ENCODE peak calls at places on chromosomes 11 and 22, in seven cellular contexts. One of them, this sample, is unnamed.

GRCh38 chr11:75815345-75815983 is 454 bp downstream of the UVRAG start:
- DNase-seq in lower leg skin: peak
- DNase-seq in astrocyte of the spinal cord: peak
- DNase-seq in CD4-positive, alpha-beta T cell: peak
- DNase-seq in fibroblast of lung: peak
- DNase-seq in lower lobe of right lung: peak
- DNase-seq in uterus: no peak
- DNase-seq in this sample: no peak

GRCh38 chr11:72828081-72828567 is 13.9 kb downstream of the ATG16L2 start:
- DNase-seq in lower leg skin: no peak
- DNase-seq in astrocyte of the spinal cord: peak
- DNase-seq in CD4-positive, alpha-beta T cell: no peak
- DNase-seq in fibroblast of lung: no peak
- DNase-seq in lower lobe of right lung: peak
- DNase-seq in uterus: peak
- DNase-seq in this sample: no peak

GRCh38 chr11:57230316-57230715 is 6.7 kb downstream of the APLNR start:
- DNase-seq in lower leg skin: no peak
- DNase-seq in astrocyte of the spinal cord: no peak
- DNase-seq in CD4-positive, alpha-beta T cell: no peak
- DNase-seq in fibroblast of lung: no peak
- DNase-seq in lower lobe of right lung: no peak
- DNase-seq in uterus: no peak
- DNase-seq in this sample: no peak

GRCh38 chr11:35260342-35260985 is 121.5 kb downstream of the CD44 start:
- DNase-seq in lower leg skin: no peak
- DNase-seq in astrocyte of the spinal cord: peak
- DNase-seq in CD4-positive, alpha-beta T cell: no peak
- DNase-seq in fibroblast of lung: peak
- DNase-seq in lower lobe of right lung: no peak
- DNase-seq in uterus: no peak
- DNase-seq in this sample: no peak

GRCh38 chr22:18023509-18024275 is 669 bp downstream of the MICAL3 start:
- DNase-seq in lower leg skin: peak
- DNase-seq in astrocyte of the spinal cord: peak
- DNase-seq in CD4-positive, alpha-beta T cell: no peak
- DNase-seq in fibroblast of lung: peak
- DNase-seq in lower lobe of right lung: no peak
- DNase-seq in uterus: peak
- DNase-seq in this sample: peak

GRCh38 chr22:25014896-25015755 is 62.6 kb downstream of the KIAA1671 start:
- DNase-seq in lower leg skin: no peak
- DNase-seq in astrocyte of the spinal cord: no peak
- DNase-seq in CD4-positive, alpha-beta T cell: no peak
- DNase-seq in fibroblast of lung: no peak
- DNase-seq in lower lobe of right lung: no peak
- DNase-seq in uterus: no peak
- DNase-seq in this sample: no peak

GRCh38 chr11:22432331-22433065 is 94.3 kb downstream of the SLC17A6 start:
- DNase-seq in lower leg skin: no peak
- DNase-seq in astrocyte of the spinal cord: peak
- DNase-seq in CD4-positive, alpha-beta T cell: no peak
- DNase-seq in fibroblast of lung: peak
- DNase-seq in lower lobe of right lung: no peak
- DNase-seq in uterus: peak
- DNase-seq in this sample: no peak

GRCh38 chr11:57321996-57322880 is 2.5 kb downstream of the TNKS1BP1 start:
- DNase-seq in lower leg skin: peak
- DNase-seq in astrocyte of the spinal cord: peak
- DNase-seq in CD4-positive, alpha-beta T cell: no peak
- DNase-seq in fibroblast of lung: peak
- DNase-seq in lower lobe of right lung: peak
- DNase-seq in uterus: peak
- DNase-seq in this sample: no peak

GRCh38 chr11:131044851-131045250 is 128.6 kb upstream of the SNX19 start:
- DNase-seq in lower leg skin: no peak
- DNase-seq in astrocyte of the spinal cord: no peak
- DNase-seq in CD4-positive, alpha-beta T cell: no peak
- DNase-seq in fibroblast of lung: no peak
- DNase-seq in lower lobe of right lung: no peak
- DNase-seq in uterus: no peak
- DNase-seq in this sample: no peak

GRCh38 chr22:45645150-45645525 is 26.5 kb upstream of the ATXN10 start:
- DNase-seq in lower leg skin: no peak
- DNase-seq in astrocyte of the spinal cord: no peak
- DNase-seq in CD4-positive, alpha-beta T cell: no peak
- DNase-seq in fibroblast of lung: no peak
- DNase-seq in lower lobe of right lung: no peak
- DNase-seq in uterus: no peak
- DNase-seq in this sample: no peak

GRCh38 chr22:28402066-28402465 is 277.6 kb downstream of the TTC28 start:
- DNase-seq in lower leg skin: no peak
- DNase-seq in astrocyte of the spinal cord: no peak
- DNase-seq in CD4-positive, alpha-beta T cell: no peak
- DNase-seq in fibroblast of lung: no peak
- DNase-seq in lower lobe of right lung: no peak
- DNase-seq in uterus: no peak
- DNase-seq in this sample: no peak

GRCh38 chr11:34050536-34050935 is 995 bp upstream of the CAPRIN1 start:
- DNase-seq in lower leg skin: no peak
- DNase-seq in astrocyte of the spinal cord: peak
- DNase-seq in CD4-positive, alpha-beta T cell: no peak
- DNase-seq in fibroblast of lung: no peak
- DNase-seq in lower lobe of right lung: no peak
- DNase-seq in uterus: no peak
- DNase-seq in this sample: no peak

GRCh38 chr11:19377855-19378254 is 137.1 kb upstream of the E2F8 start:
- DNase-seq in lower leg skin: no peak
- DNase-seq in astrocyte of the spinal cord: no peak
- DNase-seq in CD4-positive, alpha-beta T cell: no peak
- DNase-seq in fibroblast of lung: no peak
- DNase-seq in lower lobe of right lung: no peak
- DNase-seq in uterus: no peak
- DNase-seq in this sample: no peak

GRCh38 chr11:46889689-46890475 is 28.5 kb downstream of the LRP4 start:
- DNase-seq in lower leg skin: peak
- DNase-seq in astrocyte of the spinal cord: peak
- DNase-seq in CD4-positive, alpha-beta T cell: peak
- DNase-seq in fibroblast of lung: peak
- DNase-seq in lower lobe of right lung: no peak
- DNase-seq in uterus: peak
- DNase-seq in this sample: no peak

GRCh38 chr11:107561688-107562087 is 3.8 kb downstream of the ALKBH8 start:
- DNase-seq in lower leg skin: no peak
- DNase-seq in astrocyte of the spinal cord: peak
- DNase-seq in CD4-positive, alpha-beta T cell: no peak
- DNase-seq in fibroblast of lung: peak
- DNase-seq in lower lobe of right lung: no peak
- DNase-seq in uterus: no peak
- DNase-seq in this sample: no peak

GRCh38 chr11:2990617-2991476 is 1.3 kb downstream of the NAP1L4 start:
- DNase-seq in lower leg skin: no peak
- DNase-seq in astrocyte of the spinal cord: no peak
- DNase-seq in CD4-positive, alpha-beta T cell: no peak
- DNase-seq in fibroblast of lung: peak
- DNase-seq in lower lobe of right lung: no peak
- DNase-seq in uterus: no peak
- DNase-seq in this sample: peak

GRCh38 chr22:50464451-50464850 is 10.4 kb downstream of the SBF1 start:
- DNase-seq in lower leg skin: no peak
- DNase-seq in astrocyte of the spinal cord: no peak
- DNase-seq in CD4-positive, alpha-beta T cell: no peak
- DNase-seq in fibroblast of lung: no peak
- DNase-seq in lower lobe of right lung: no peak
- DNase-seq in uterus: no peak
- DNase-seq in this sample: no peak

GRCh38 chr11:107040447-107041444 is 22.5 kb upstream of the GUCY1A2 start:
- DNase-seq in lower leg skin: no peak
- DNase-seq in astrocyte of the spinal cord: peak
- DNase-seq in CD4-positive, alpha-beta T cell: no peak
- DNase-seq in fibroblast of lung: peak
- DNase-seq in lower lobe of right lung: no peak
- DNase-seq in uterus: no peak
- DNase-seq in this sample: no peak

GRCh38 chr11:110921742-110922200 is 209.5 kb upstream of the ARHGAP20 start:
- DNase-seq in lower leg skin: no peak
- DNase-seq in astrocyte of the spinal cord: peak
- DNase-seq in CD4-positive, alpha-beta T cell: no peak
- DNase-seq in fibroblast of lung: peak
- DNase-seq in lower lobe of right lung: no peak
- DNase-seq in uterus: peak
- DNase-seq in this sample: no peak

GRCh38 chr11:46277623-46278386 is at the start of gene CREB3L1:
- DNase-seq in lower leg skin: no peak
- DNase-seq in astrocyte of the spinal cord: peak
- DNase-seq in CD4-positive, alpha-beta T cell: no peak
- DNase-seq in fibroblast of lung: peak
- DNase-seq in lower lobe of right lung: peak
- DNase-seq in uterus: no peak
- DNase-seq in this sample: no peak

GRCh38 chr11:129695543-129696308 is 119.9 kb upstream of the TMEM45B start:
- DNase-seq in lower leg skin: peak
- DNase-seq in astrocyte of the spinal cord: peak
- DNase-seq in CD4-positive, alpha-beta T cell: peak
- DNase-seq in fibroblast of lung: peak
- DNase-seq in lower lobe of right lung: peak
- DNase-seq in uterus: no peak
- DNase-seq in this sample: peak
- TF ChIP-seq CTCF in lower leg skin: no peak
- TF ChIP-seq CTCF in astrocyte of the spinal cord: peak
- TF ChIP-seq CTCF in CD4-positive, alpha-beta T cell: peak
- TF ChIP-seq CTCF in fibroblast of lung: peak
- TF ChIP-seq CTCF in lower lobe of right lung: peak
- TF ChIP-seq CTCF in uterus: no peak
- TF ChIP-seq CTCF in this sample: peak

DNA sequence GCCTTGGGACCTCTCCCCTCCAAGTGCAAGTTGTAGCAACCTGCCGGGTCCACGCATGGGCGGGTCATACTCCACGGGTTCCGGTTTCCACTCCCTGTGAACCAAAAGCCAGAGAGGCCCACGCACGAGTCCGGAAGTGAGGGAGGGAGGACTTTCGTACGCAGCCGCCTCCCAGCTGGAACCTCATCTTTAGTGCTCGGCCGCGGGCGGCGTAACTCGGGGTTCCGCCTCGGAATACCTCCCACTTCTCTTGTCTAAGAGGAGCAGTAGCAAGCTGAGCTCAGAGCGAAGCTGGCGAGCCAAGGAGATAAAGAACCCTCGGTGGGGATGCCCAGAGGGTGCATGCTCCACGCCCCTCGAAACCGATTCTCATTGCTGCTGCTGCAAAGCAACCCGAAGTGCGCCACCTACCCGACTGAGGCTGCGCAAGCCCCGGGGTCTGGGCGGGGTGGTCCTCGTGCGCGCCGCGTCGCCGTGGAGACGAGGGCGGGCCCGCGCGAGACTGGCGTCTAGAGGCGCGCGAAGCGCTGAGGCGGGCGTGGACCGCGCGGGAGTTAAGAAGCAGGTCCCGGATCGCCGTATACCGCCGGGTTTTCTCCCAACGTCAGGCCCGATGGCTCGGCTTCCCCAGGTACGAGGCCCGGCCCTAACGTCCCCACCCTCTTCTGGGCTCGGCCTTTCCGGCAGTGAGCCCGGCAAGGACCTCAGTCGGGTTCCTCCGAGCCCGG is at the start of gene SFI1:
- DNase-seq in lower leg skin: peak
- DNase-seq in astrocyte of the spinal cord: peak
- DNase-seq in CD4-positive, alpha-beta T cell: peak
- DNase-seq in fibroblast of lung: peak
- DNase-seq in lower lobe of right lung: peak
- DNase-seq in uterus: peak
- DNase-seq in this sample: peak
- TF ChIP-seq CTCF in lower leg skin: no peak
- TF ChIP-seq CTCF in astrocyte of the spinal cord: peak
- TF ChIP-seq CTCF in CD4-positive, alpha-beta T cell: peak
- TF ChIP-seq CTCF in fibroblast of lung: peak
- TF ChIP-seq CTCF in lower lobe of right lung: peak
- TF ChIP-seq CTCF in uterus: peak
- TF ChIP-seq CTCF in this sample: peak

DNA sequence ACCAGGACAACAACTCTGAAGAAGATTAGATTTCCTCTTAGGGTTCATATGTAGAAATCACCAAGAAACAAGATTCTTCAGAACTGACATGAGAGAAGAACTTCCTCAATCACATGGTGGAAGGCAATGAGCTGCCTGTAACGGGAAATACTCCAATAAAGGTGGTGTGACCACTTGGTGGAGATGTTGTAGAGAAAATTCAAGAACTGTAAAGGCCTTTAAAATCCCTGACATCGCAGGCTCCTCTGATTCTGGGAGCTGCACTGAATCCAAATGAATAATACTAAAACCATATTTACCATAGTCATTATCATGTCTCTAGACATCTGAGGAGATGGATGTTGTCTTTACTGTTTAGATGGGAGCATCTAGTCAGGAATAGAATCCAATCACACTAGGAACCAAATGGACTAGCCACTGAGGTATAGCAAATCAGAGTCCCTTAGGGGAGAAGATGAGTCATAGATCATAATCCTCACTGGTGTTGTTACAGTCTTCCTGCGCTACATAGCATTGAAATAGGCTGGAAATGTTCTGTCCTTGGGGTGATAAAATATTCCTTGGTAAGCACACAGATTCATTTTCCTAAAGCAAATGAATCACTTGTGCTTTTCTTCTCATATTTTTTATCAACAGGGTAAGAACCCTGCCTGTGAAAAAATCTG is 321.6 kb upstream of the TENM4 start:
- DNase-seq in lower leg skin: no peak
- DNase-seq in astrocyte of the spinal cord: no peak
- DNase-seq in CD4-positive, alpha-beta T cell: no peak
- DNase-seq in fibroblast of lung: no peak
- DNase-seq in lower lobe of right lung: no peak
- DNase-seq in uterus: no peak
- DNase-seq in this sample: no peak
- TF ChIP-seq CTCF in lower leg skin: no peak
- TF ChIP-seq CTCF in astrocyte of the spinal cord: no peak
- TF ChIP-seq CTCF in CD4-positive, alpha-beta T cell: no peak
- TF ChIP-seq CTCF in fibroblast of lung: peak
- TF ChIP-seq CTCF in lower lobe of right lung: peak
- TF ChIP-seq CTCF in uterus: no peak
- TF ChIP-seq CTCF in this sample: peak

DNA sequence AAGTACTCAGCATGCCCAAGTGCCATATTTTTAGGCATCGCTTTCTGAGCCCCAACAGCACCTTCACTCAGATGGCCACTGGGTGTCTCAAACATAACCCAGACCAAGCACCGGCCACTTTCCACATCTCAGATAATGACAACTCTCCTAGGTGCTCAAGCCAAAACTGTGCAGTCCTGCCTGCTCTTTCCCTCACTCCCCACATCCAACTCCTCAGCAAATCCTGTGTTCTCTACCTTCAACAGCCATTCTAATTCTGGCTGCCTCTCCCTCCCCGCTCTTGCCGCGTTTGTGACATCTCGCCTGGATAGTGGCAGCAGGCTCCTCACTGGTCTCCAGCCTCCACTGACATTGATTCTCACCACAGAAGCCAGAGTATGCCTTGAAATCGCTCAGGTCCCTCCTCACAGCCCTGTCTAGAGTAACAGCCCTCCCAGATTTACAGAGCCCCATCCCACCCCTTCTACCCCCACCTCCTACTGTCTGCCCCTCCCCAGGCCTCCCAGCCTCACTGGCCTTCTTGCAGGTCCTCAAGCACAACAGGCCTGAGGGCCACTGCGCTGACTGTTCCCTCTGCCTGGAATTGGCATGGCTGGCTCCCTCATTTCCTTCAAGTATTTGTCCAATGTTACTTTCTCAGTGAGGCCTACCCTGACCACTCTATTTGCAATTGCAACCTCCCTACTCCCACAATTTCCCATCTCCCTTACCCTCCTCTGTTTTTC is 1.3 kb upstream of the PHETA2 start:
- DNase-seq in lower leg skin: no peak
- DNase-seq in astrocyte of the spinal cord: no peak
- DNase-seq in CD4-positive, alpha-beta T cell: no peak
- DNase-seq in fibroblast of lung: no peak
- DNase-seq in lower lobe of right lung: no peak
- DNase-seq in uterus: no peak
- DNase-seq in this sample: no peak
- TF ChIP-seq CTCF in lower leg skin: no peak
- TF ChIP-seq CTCF in astrocyte of the spinal cord: no peak
- TF ChIP-seq CTCF in CD4-positive, alpha-beta T cell: no peak
- TF ChIP-seq CTCF in fibroblast of lung: no peak
- TF ChIP-seq CTCF in lower lobe of right lung: no peak
- TF ChIP-seq CTCF in uterus: no peak
- TF ChIP-seq CTCF in this sample: no peak